ENCODE peak calls at places on chromosomes 13 and 19, in seven cellular contexts. One of them, this sample, is unnamed.

GRCh38 chr19:46975011-46975917 is 44.4 kb upstream of the NPAS1 start:
- DNase-seq in lung: no peak
- DNase-seq in CD4-positive, alpha-beta T cell: no peak
- DNase-seq in pancreas: no peak
- DNase-seq in BE2C: no peak
- DNase-seq in ascending aorta: no peak
- DNase-seq in spleen: no peak
- DNase-seq in this sample: no peak

GRCh38 chr19:33280351-33280921 is 21.9 kb downstream of the CEBPA start:
- DNase-seq in lung: no peak
- DNase-seq in CD4-positive, alpha-beta T cell: no peak
- DNase-seq in pancreas: no peak
- DNase-seq in BE2C: no peak
- DNase-seq in ascending aorta: no peak
- DNase-seq in spleen: no peak
- DNase-seq in this sample: no peak

GRCh38 chr13:73849292-73849691 is 284.9 kb downstream of the KLF12 start:
- DNase-seq in lung: no peak
- DNase-seq in CD4-positive, alpha-beta T cell: peak
- DNase-seq in pancreas: no peak
- DNase-seq in BE2C: peak
- DNase-seq in ascending aorta: no peak
- DNase-seq in spleen: no peak
- DNase-seq in this sample: peak

GRCh38 chr13:48094404-48094780 is 512 bp downstream of the MED4 start:
- DNase-seq in lung: no peak
- DNase-seq in CD4-positive, alpha-beta T cell: no peak
- DNase-seq in pancreas: no peak
- DNase-seq in BE2C: peak
- DNase-seq in ascending aorta: no peak
- DNase-seq in spleen: no peak
- DNase-seq in this sample: no peak

GRCh38 chr19:47240996-47241918 is 10.3 kb upstream of the BBC3 start:
- DNase-seq in lung: peak
- DNase-seq in CD4-positive, alpha-beta T cell: peak
- DNase-seq in pancreas: peak
- DNase-seq in BE2C: peak
- DNase-seq in ascending aorta: no peak
- DNase-seq in spleen: peak
- DNase-seq in this sample: peak

GRCh38 chr13:24650157-24650556 is 30.1 kb upstream of the ATP12A start:
- DNase-seq in lung: no peak
- DNase-seq in CD4-positive, alpha-beta T cell: no peak
- DNase-seq in pancreas: no peak
- DNase-seq in BE2C: no peak
- DNase-seq in ascending aorta: no peak
- DNase-seq in spleen: no peak
- DNase-seq in this sample: no peak

GRCh38 chr13:30806784-30807183 is 71.4 kb downstream of the ALOX5AP start:
- DNase-seq in lung: no peak
- DNase-seq in CD4-positive, alpha-beta T cell: no peak
- DNase-seq in pancreas: no peak
- DNase-seq in BE2C: no peak
- DNase-seq in ascending aorta: no peak
- DNase-seq in spleen: no peak
- DNase-seq in this sample: no peak

GRCh38 chr19:27729332-27729731 is 1483.6 kb downstream of the UQCRFS1 start:
- DNase-seq in lung: no peak
- DNase-seq in CD4-positive, alpha-beta T cell: no peak
- DNase-seq in pancreas: no peak
- DNase-seq in BE2C: no peak
- DNase-seq in ascending aorta: no peak
- DNase-seq in spleen: no peak
- DNase-seq in this sample: no peak

GRCh38 chr19:17610384-17610783 is 54.9 kb downstream of the COLGALT1 start:
- DNase-seq in lung: no peak
- DNase-seq in CD4-positive, alpha-beta T cell: no peak
- DNase-seq in pancreas: no peak
- DNase-seq in BE2C: no peak
- DNase-seq in ascending aorta: no peak
- DNase-seq in spleen: no peak
- DNase-seq in this sample: no peak

GRCh38 chr13:101211261-101211660 is 205.0 kb downstream of the NALCN start:
- DNase-seq in lung: no peak
- DNase-seq in CD4-positive, alpha-beta T cell: no peak
- DNase-seq in pancreas: no peak
- DNase-seq in BE2C: no peak
- DNase-seq in ascending aorta: no peak
- DNase-seq in spleen: no peak
- DNase-seq in this sample: no peak

GRCh38 chr13:30364876-30365275 is 57.4 kb upstream of the UBE2L5 start:
- DNase-seq in lung: no peak
- DNase-seq in CD4-positive, alpha-beta T cell: no peak
- DNase-seq in pancreas: no peak
- DNase-seq in BE2C: no peak
- DNase-seq in ascending aorta: no peak
- DNase-seq in spleen: no peak
- DNase-seq in this sample: peak

GRCh38 chr13:104310861-104311260 is 1244.6 kb upstream of the SLC10A2 start:
- DNase-seq in lung: no peak
- DNase-seq in CD4-positive, alpha-beta T cell: no peak
- DNase-seq in pancreas: no peak
- DNase-seq in BE2C: no peak
- DNase-seq in ascending aorta: no peak
- DNase-seq in spleen: no peak
- DNase-seq in this sample: no peak

GRCh38 chr13:30745917-30746686 is 10.8 kb downstream of the ALOX5AP start:
- DNase-seq in lung: no peak
- DNase-seq in CD4-positive, alpha-beta T cell: no peak
- DNase-seq in pancreas: no peak
- DNase-seq in BE2C: peak
- DNase-seq in ascending aorta: no peak
- DNase-seq in spleen: no peak
- DNase-seq in this sample: no peak

GRCh38 chr19:10514211-10515145 is 2.8 kb downstream of the S1PR5 start:
- DNase-seq in lung: no peak
- DNase-seq in CD4-positive, alpha-beta T cell: peak
- DNase-seq in pancreas: peak
- DNase-seq in BE2C: peak
- DNase-seq in ascending aorta: no peak
- DNase-seq in spleen: no peak
- DNase-seq in this sample: peak
- TF ChIP-seq CTCF in lung: no peak
- TF ChIP-seq CTCF in CD4-positive, alpha-beta T cell: no peak
- TF ChIP-seq CTCF in pancreas: no peak
- TF ChIP-seq CTCF in BE2C: no peak
- TF ChIP-seq CTCF in ascending aorta: no peak
- TF ChIP-seq CTCF in spleen: no peak
- TF ChIP-seq CTCF in this sample: peak

GRCh38 chr19:7639863-7640348 is 3.0 kb downstream of the STXBP2 start:
- DNase-seq in lung: no peak
- DNase-seq in CD4-positive, alpha-beta T cell: no peak
- DNase-seq in pancreas: no peak
- DNase-seq in BE2C: no peak
- DNase-seq in ascending aorta: no peak
- DNase-seq in spleen: no peak
- DNase-seq in this sample: no peak

GRCh38 chr19:7642295-7643046 is 5.6 kb downstream of the STXBP2 start:
- DNase-seq in lung: no peak
- DNase-seq in CD4-positive, alpha-beta T cell: no peak
- DNase-seq in pancreas: peak
- DNase-seq in BE2C: no peak
- DNase-seq in ascending aorta: no peak
- DNase-seq in spleen: no peak
- DNase-seq in this sample: no peak

GRCh38 chr19:7640803-7641202 is 3.9 kb downstream of the STXBP2 start:
- DNase-seq in lung: no peak
- DNase-seq in CD4-positive, alpha-beta T cell: no peak
- DNase-seq in pancreas: peak
- DNase-seq in BE2C: no peak
- DNase-seq in ascending aorta: no peak
- DNase-seq in spleen: no peak
- DNase-seq in this sample: no peak

GRCh38 chr19:7638802-7639465 is 2.0 kb downstream of the STXBP2 start:
- DNase-seq in lung: no peak
- DNase-seq in CD4-positive, alpha-beta T cell: no peak
- DNase-seq in pancreas: no peak
- DNase-seq in BE2C: no peak
- DNase-seq in ascending aorta: no peak
- DNase-seq in spleen: no peak
- DNase-seq in this sample: no peak

GRCh38 chr19:7641288-7642276 is 4.7 kb downstream of the STXBP2 start:
- DNase-seq in lung: no peak
- DNase-seq in CD4-positive, alpha-beta T cell: no peak
- DNase-seq in pancreas: peak
- DNase-seq in BE2C: no peak
- DNase-seq in ascending aorta: no peak
- DNase-seq in spleen: no peak
- DNase-seq in this sample: peak
- TF ChIP-seq CTCF in lung: no peak
- TF ChIP-seq CTCF in CD4-positive, alpha-beta T cell: no peak
- TF ChIP-seq CTCF in pancreas: no peak
- TF ChIP-seq CTCF in BE2C: no peak
- TF ChIP-seq CTCF in ascending aorta: no peak
- TF ChIP-seq CTCF in spleen: no peak
- TF ChIP-seq CTCF in this sample: no peak

GRCh38 chr13:28679628-28680027 is 20.7 kb downstream of the POMP start:
- DNase-seq in lung: no peak
- DNase-seq in CD4-positive, alpha-beta T cell: no peak
- DNase-seq in pancreas: no peak
- DNase-seq in BE2C: no peak
- DNase-seq in ascending aorta: no peak
- DNase-seq in spleen: no peak
- DNase-seq in this sample: no peak
- TF ChIP-seq CTCF in lung: no peak
- TF ChIP-seq CTCF in CD4-positive, alpha-beta T cell: no peak
- TF ChIP-seq CTCF in pancreas: no peak
- TF ChIP-seq CTCF in BE2C: peak
- TF ChIP-seq CTCF in ascending aorta: peak
- TF ChIP-seq CTCF in spleen: peak
- TF ChIP-seq CTCF in this sample: peak

DNA sequence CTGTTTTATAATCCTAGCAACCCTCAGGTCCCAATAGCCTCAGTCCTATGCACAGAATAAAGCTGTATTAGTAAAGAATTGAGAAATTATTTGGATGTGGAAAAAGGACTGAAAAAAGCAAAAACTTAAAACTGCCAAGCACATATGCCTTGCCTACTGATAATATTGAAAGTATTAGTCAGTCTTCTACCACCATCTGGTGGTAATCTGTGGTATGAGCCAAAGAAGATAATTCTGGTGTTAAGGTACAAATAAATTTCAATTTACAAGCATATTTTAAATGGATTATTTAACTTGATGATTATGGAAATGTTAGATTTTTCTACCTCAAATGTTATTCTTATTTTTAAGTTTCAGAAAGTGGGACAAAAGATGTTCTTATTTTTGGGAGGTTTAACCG is 460.3 kb upstream of the KLHL1 start:
- DNase-seq in lung: no peak
- DNase-seq in CD4-positive, alpha-beta T cell: no peak
- DNase-seq in pancreas: no peak
- DNase-seq in BE2C: peak
- DNase-seq in ascending aorta: no peak
- DNase-seq in spleen: no peak
- DNase-seq in this sample: peak
- TF ChIP-seq CTCF in lung: no peak
- TF ChIP-seq CTCF in CD4-positive, alpha-beta T cell: no peak
- TF ChIP-seq CTCF in pancreas: peak
- TF ChIP-seq CTCF in BE2C: peak
- TF ChIP-seq CTCF in ascending aorta: no peak
- TF ChIP-seq CTCF in spleen: peak
- TF ChIP-seq CTCF in this sample: peak

DNA sequence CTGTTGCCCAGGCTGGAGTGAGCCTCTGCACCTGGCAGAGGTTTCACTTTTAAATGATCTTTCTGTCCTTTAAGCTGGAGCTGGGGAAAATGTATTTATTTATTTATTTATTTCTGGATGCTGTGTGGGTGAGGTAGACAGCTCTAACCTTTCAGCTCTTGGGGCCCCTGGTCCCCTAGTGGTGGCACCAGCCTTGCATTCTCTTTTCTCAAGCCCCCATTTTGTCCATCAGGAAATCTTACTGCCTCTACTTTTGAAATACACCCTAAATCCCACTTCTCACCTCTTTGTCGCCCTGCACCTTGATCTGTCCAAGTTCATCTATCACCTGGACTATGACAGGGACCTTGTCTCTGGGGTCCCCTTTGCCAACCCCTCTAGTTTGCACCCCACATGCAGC is 2.1 kb upstream of the B9D2 start:
- DNase-seq in lung: no peak
- DNase-seq in CD4-positive, alpha-beta T cell: no peak
- DNase-seq in pancreas: no peak
- DNase-seq in BE2C: no peak
- DNase-seq in ascending aorta: no peak
- DNase-seq in spleen: no peak
- DNase-seq in this sample: no peak
- TF ChIP-seq CTCF in lung: no peak
- TF ChIP-seq CTCF in CD4-positive, alpha-beta T cell: no peak
- TF ChIP-seq CTCF in pancreas: no peak
- TF ChIP-seq CTCF in BE2C: peak
- TF ChIP-seq CTCF in ascending aorta: no peak
- TF ChIP-seq CTCF in spleen: no peak
- TF ChIP-seq CTCF in this sample: peak

GRCh38 chr19:30784850-30785459 is 412.8 kb downstream of the ZNF536 start:
- DNase-seq in lung: peak
- DNase-seq in CD4-positive, alpha-beta T cell: peak
- DNase-seq in pancreas: no peak
- DNase-seq in BE2C: peak
- DNase-seq in ascending aorta: no peak
- DNase-seq in spleen: peak
- DNase-seq in this sample: peak
- TF ChIP-seq CTCF in lung: peak
- TF ChIP-seq CTCF in CD4-positive, alpha-beta T cell: peak
- TF ChIP-seq CTCF in pancreas: peak
- TF ChIP-seq CTCF in BE2C: peak
- TF ChIP-seq CTCF in ascending aorta: no peak
- TF ChIP-seq CTCF in spleen: peak
- TF ChIP-seq CTCF in this sample: peak

GRCh38 chr19:52464798-52465470 is 11.6 kb downstream of the ZNF578 start:
- DNase-seq in lung: no peak
- DNase-seq in CD4-positive, alpha-beta T cell: no peak
- DNase-seq in pancreas: no peak
- DNase-seq in BE2C: no peak
- DNase-seq in ascending aorta: no peak
- DNase-seq in spleen: no peak
- DNase-seq in this sample: peak
- TF ChIP-seq CTCF in lung: no peak
- TF ChIP-seq CTCF in CD4-positive, alpha-beta T cell: no peak
- TF ChIP-seq CTCF in pancreas: no peak
- TF ChIP-seq CTCF in BE2C: no peak
- TF ChIP-seq CTCF in ascending aorta: no peak
- TF ChIP-seq CTCF in spleen: no peak
- TF ChIP-seq CTCF in this sample: peak